ENCODE peak calls at places on chromosome 9, in seven cellular contexts. One of them, this sample, is unnamed.

GRCh38 chr9:92663126-92663525 is 6.8 kb downstream of the IPPK start:
- DNase-seq in HuH-7: no peak
- DNase-seq in OCI-M1: no peak
- DNase-seq in GM12892: no peak
- DNase-seq in left colon: no peak
- DNase-seq in stimulated activated naive CD8-positive, alpha-beta T cell treated with anti-CD3 and anti-CD28 coated beads, Interleukin-15, Interleukin-2, amounts not matched to agents 100 U/mL and 50 U/mL, for 24 hours: no peak
- DNase-seq in ELF-1: no peak
- DNase-seq in this sample: no peak

GRCh38 chr9:76115396-76115795 is 224.9 kb downstream of the PCSK5 start:
- DNase-seq in HuH-7: no peak
- DNase-seq in OCI-M1: no peak
- DNase-seq in GM12892: no peak
- DNase-seq in left colon: no peak
- DNase-seq in stimulated activated naive CD8-positive, alpha-beta T cell treated with anti-CD3 and anti-CD28 coated beads, Interleukin-15, Interleukin-2, amounts not matched to agents 100 U/mL and 50 U/mL, for 24 hours: no peak
- DNase-seq in ELF-1: no peak
- DNase-seq in this sample: no peak

GRCh38 chr9:92617195-92617813 is 52.6 kb downstream of the IPPK start:
- DNase-seq in HuH-7: no peak
- DNase-seq in OCI-M1: no peak
- DNase-seq in GM12892: no peak
- DNase-seq in left colon: peak; percentile 16
- DNase-seq in stimulated activated naive CD8-positive, alpha-beta T cell treated with anti-CD3 and anti-CD28 coated beads, Interleukin-15, Interleukin-2, amounts not matched to agents 100 U/mL and 50 U/mL, for 24 hours: no peak
- DNase-seq in ELF-1: no peak
- DNase-seq in this sample: no peak

GRCh38 chr9:109143881-109144562 is 23.0 kb downstream of the FRRS1L start:
- DNase-seq in HuH-7: no peak
- DNase-seq in OCI-M1: peak; percentile 93
- DNase-seq in GM12892: no peak
- DNase-seq in left colon: no peak
- DNase-seq in stimulated activated naive CD8-positive, alpha-beta T cell treated with anti-CD3 and anti-CD28 coated beads, Interleukin-15, Interleukin-2, amounts not matched to agents 100 U/mL and 50 U/mL, for 24 hours: no peak
- DNase-seq in ELF-1: peak; percentile 36
- DNase-seq in this sample: peak; percentile 54

GRCh38 chr9:133199648-133200321 is 9.3 kb downstream of the OBP2B start:
- DNase-seq in HuH-7: no peak
- DNase-seq in OCI-M1: no peak
- DNase-seq in GM12892: no peak
- DNase-seq in left colon: peak; percentile 53
- DNase-seq in stimulated activated naive CD8-positive, alpha-beta T cell treated with anti-CD3 and anti-CD28 coated beads, Interleukin-15, Interleukin-2, amounts not matched to agents 100 U/mL and 50 U/mL, for 24 hours: peak; percentile 24
- DNase-seq in ELF-1: no peak
- DNase-seq in this sample: no peak

GRCh38 chr9:37034320-37034937 is 361 bp upstream of the PAX5 start:
- DNase-seq in HuH-7: peak; percentile 80
- DNase-seq in OCI-M1: no peak
- DNase-seq in GM12892: no peak
- DNase-seq in left colon: no peak
- DNase-seq in stimulated activated naive CD8-positive, alpha-beta T cell treated with anti-CD3 and anti-CD28 coated beads, Interleukin-15, Interleukin-2, amounts not matched to agents 100 U/mL and 50 U/mL, for 24 hours: peak; percentile 61
- DNase-seq in ELF-1: peak; percentile 64
- DNase-seq in this sample: no peak

GRCh38 chr9:16460711-16461110 is 409.8 kb downstream of the BNC2 start:
- DNase-seq in HuH-7: no peak
- DNase-seq in OCI-M1: no peak
- DNase-seq in GM12892: no peak
- DNase-seq in left colon: no peak
- DNase-seq in stimulated activated naive CD8-positive, alpha-beta T cell treated with anti-CD3 and anti-CD28 coated beads, Interleukin-15, Interleukin-2, amounts not matched to agents 100 U/mL and 50 U/mL, for 24 hours: no peak
- DNase-seq in ELF-1: no peak
- DNase-seq in this sample: no peak

GRCh38 chr9:27939186-27939585 is 365.9 kb upstream of the C9orf72 start:
- DNase-seq in HuH-7: no peak
- DNase-seq in OCI-M1: no peak
- DNase-seq in GM12892: no peak
- DNase-seq in left colon: no peak
- DNase-seq in stimulated activated naive CD8-positive, alpha-beta T cell treated with anti-CD3 and anti-CD28 coated beads, Interleukin-15, Interleukin-2, amounts not matched to agents 100 U/mL and 50 U/mL, for 24 hours: no peak
- DNase-seq in ELF-1: no peak
- DNase-seq in this sample: no peak

GRCh38 chr9:126152622-126153362 is 173.8 kb upstream of the MVB12B start:
- DNase-seq in HuH-7: no peak
- DNase-seq in OCI-M1: no peak
- DNase-seq in GM12892: no peak
- DNase-seq in left colon: no peak
- DNase-seq in stimulated activated naive CD8-positive, alpha-beta T cell treated with anti-CD3 and anti-CD28 coated beads, Interleukin-15, Interleukin-2, amounts not matched to agents 100 U/mL and 50 U/mL, for 24 hours: no peak
- DNase-seq in ELF-1: no peak
- DNase-seq in this sample: no peak

GRCh38 chr9:106481003-106481614 is 381.9 kb upstream of the ZNF462 start:
- DNase-seq in HuH-7: no peak
- DNase-seq in OCI-M1: peak; percentile 38
- DNase-seq in GM12892: no peak
- DNase-seq in left colon: no peak
- DNase-seq in stimulated activated naive CD8-positive, alpha-beta T cell treated with anti-CD3 and anti-CD28 coated beads, Interleukin-15, Interleukin-2, amounts not matched to agents 100 U/mL and 50 U/mL, for 24 hours: no peak
- DNase-seq in ELF-1: no peak
- DNase-seq in this sample: no peak

GRCh38 chr9:2722715-2723114 is 5.4 kb downstream of the KCNV2 start:
- DNase-seq in HuH-7: no peak
- DNase-seq in OCI-M1: no peak
- DNase-seq in GM12892: no peak
- DNase-seq in left colon: no peak
- DNase-seq in stimulated activated naive CD8-positive, alpha-beta T cell treated with anti-CD3 and anti-CD28 coated beads, Interleukin-15, Interleukin-2, amounts not matched to agents 100 U/mL and 50 U/mL, for 24 hours: no peak
- DNase-seq in ELF-1: peak; percentile 27
- DNase-seq in this sample: peak; percentile 27

GRCh38 chr9:134614256-134614655 is 27.3 kb upstream of the COL5A1 start:
- DNase-seq in HuH-7: no peak
- DNase-seq in OCI-M1: no peak
- DNase-seq in GM12892: no peak
- DNase-seq in left colon: no peak
- DNase-seq in stimulated activated naive CD8-positive, alpha-beta T cell treated with anti-CD3 and anti-CD28 coated beads, Interleukin-15, Interleukin-2, amounts not matched to agents 100 U/mL and 50 U/mL, for 24 hours: no peak
- DNase-seq in ELF-1: no peak
- DNase-seq in this sample: no peak

GRCh38 chr9:123654218-123654617 is 275.7 kb downstream of the DENND1A start:
- DNase-seq in HuH-7: no peak
- DNase-seq in OCI-M1: no peak
- DNase-seq in GM12892: no peak
- DNase-seq in left colon: no peak
- DNase-seq in stimulated activated naive CD8-positive, alpha-beta T cell treated with anti-CD3 and anti-CD28 coated beads, Interleukin-15, Interleukin-2, amounts not matched to agents 100 U/mL and 50 U/mL, for 24 hours: no peak
- DNase-seq in ELF-1: no peak
- DNase-seq in this sample: no peak

GRCh38 chr9:13485068-13485596 is 205.6 kb upstream of the MPDZ start:
- DNase-seq in HuH-7: no peak
- DNase-seq in OCI-M1: no peak
- DNase-seq in GM12892: no peak
- DNase-seq in left colon: peak; percentile 24
- DNase-seq in stimulated activated naive CD8-positive, alpha-beta T cell treated with anti-CD3 and anti-CD28 coated beads, Interleukin-15, Interleukin-2, amounts not matched to agents 100 U/mL and 50 U/mL, for 24 hours: no peak
- DNase-seq in ELF-1: no peak
- DNase-seq in this sample: peak; percentile 85

GRCh38 chr9:136572003-136572595 is 26.3 kb upstream of the NOTCH1 start:
- DNase-seq in HuH-7: peak; percentile 57
- DNase-seq in OCI-M1: no peak
- DNase-seq in GM12892: no peak
- DNase-seq in left colon: no peak
- DNase-seq in stimulated activated naive CD8-positive, alpha-beta T cell treated with anti-CD3 and anti-CD28 coated beads, Interleukin-15, Interleukin-2, amounts not matched to agents 100 U/mL and 50 U/mL, for 24 hours: no peak
- DNase-seq in ELF-1: peak; percentile 98
- DNase-seq in this sample: no peak

GRCh38 chr9:124306098-124306735 is 48.5 kb downstream of the NEK6 start:
- DNase-seq in HuH-7: no peak
- DNase-seq in OCI-M1: peak; percentile 18
- DNase-seq in GM12892: no peak
- DNase-seq in left colon: no peak
- DNase-seq in stimulated activated naive CD8-positive, alpha-beta T cell treated with anti-CD3 and anti-CD28 coated beads, Interleukin-15, Interleukin-2, amounts not matched to agents 100 U/mL and 50 U/mL, for 24 hours: no peak
- DNase-seq in ELF-1: no peak
- DNase-seq in this sample: peak; percentile 81

GRCh38 chr9:129498451-129499376 is 122.2 kb downstream of the C9orf50 start:
- DNase-seq in HuH-7: no peak
- DNase-seq in OCI-M1: no peak
- DNase-seq in GM12892: no peak
- DNase-seq in left colon: no peak
- DNase-seq in stimulated activated naive CD8-positive, alpha-beta T cell treated with anti-CD3 and anti-CD28 coated beads, Interleukin-15, Interleukin-2, amounts not matched to agents 100 U/mL and 50 U/mL, for 24 hours: no peak
- DNase-seq in ELF-1: no peak
- DNase-seq in this sample: no peak

GRCh38 chr9:129275626-129276247 is 97.7 kb upstream of the IER5L start:
- DNase-seq in HuH-7: no peak
- DNase-seq in OCI-M1: no peak
- DNase-seq in GM12892: no peak
- DNase-seq in left colon: peak; percentile 5
- DNase-seq in stimulated activated naive CD8-positive, alpha-beta T cell treated with anti-CD3 and anti-CD28 coated beads, Interleukin-15, Interleukin-2, amounts not matched to agents 100 U/mL and 50 U/mL, for 24 hours: no peak
- DNase-seq in ELF-1: peak; percentile 91
- DNase-seq in this sample: peak; percentile 80

GRCh38 chr9:129640871-129641750 is 840 bp downstream of the ASB6 start:
- DNase-seq in HuH-7: no peak
- DNase-seq in OCI-M1: no peak
- DNase-seq in GM12892: no peak
- DNase-seq in left colon: no peak
- DNase-seq in stimulated activated naive CD8-positive, alpha-beta T cell treated with anti-CD3 and anti-CD28 coated beads, Interleukin-15, Interleukin-2, amounts not matched to agents 100 U/mL and 50 U/mL, for 24 hours: peak; percentile 34
- DNase-seq in ELF-1: no peak
- DNase-seq in this sample: no peak

GRCh38 chr9:13163946-13164345 is 115.5 kb downstream of the MPDZ start:
- DNase-seq in HuH-7: no peak
- DNase-seq in OCI-M1: no peak
- DNase-seq in GM12892: no peak
- DNase-seq in left colon: no peak
- DNase-seq in stimulated activated naive CD8-positive, alpha-beta T cell treated with anti-CD3 and anti-CD28 coated beads, Interleukin-15, Interleukin-2, amounts not matched to agents 100 U/mL and 50 U/mL, for 24 hours: no peak
- DNase-seq in ELF-1: no peak
- DNase-seq in this sample: no peak

GRCh38 chr9:90724880-90725279 is 76.7 kb upstream of the SYK start:
- DNase-seq in HuH-7: no peak
- DNase-seq in OCI-M1: no peak
- DNase-seq in GM12892: no peak
- DNase-seq in left colon: no peak
- DNase-seq in stimulated activated naive CD8-positive, alpha-beta T cell treated with anti-CD3 and anti-CD28 coated beads, Interleukin-15, Interleukin-2, amounts not matched to agents 100 U/mL and 50 U/mL, for 24 hours: no peak
- DNase-seq in ELF-1: no peak
- DNase-seq in this sample: no peak

GRCh38 chr9:90478821-90479220 is 163.8 kb downstream of the DIRAS2 start:
- DNase-seq in HuH-7: no peak
- DNase-seq in OCI-M1: no peak
- DNase-seq in GM12892: no peak
- DNase-seq in left colon: no peak
- DNase-seq in stimulated activated naive CD8-positive, alpha-beta T cell treated with anti-CD3 and anti-CD28 coated beads, Interleukin-15, Interleukin-2, amounts not matched to agents 100 U/mL and 50 U/mL, for 24 hours: no peak
- DNase-seq in ELF-1: peak; percentile 21
- DNase-seq in this sample: no peak

GRCh38 chr9:126500600-126501382 is 112.9 kb upstream of the LMX1B start:
- DNase-seq in HuH-7: peak; percentile 97
- DNase-seq in OCI-M1: peak; percentile 74
- DNase-seq in GM12892: peak; percentile 74
- DNase-seq in left colon: peak; percentile 48
- DNase-seq in stimulated activated naive CD8-positive, alpha-beta T cell treated with anti-CD3 and anti-CD28 coated beads, Interleukin-15, Interleukin-2, amounts not matched to agents 100 U/mL and 50 U/mL, for 24 hours: peak; percentile 75
- DNase-seq in ELF-1: peak; percentile 97
- DNase-seq in this sample: peak; percentile 70

GRCh38 chr9:34796924-34797323 is 87.0 kb upstream of the CCL21 start:
- DNase-seq in HuH-7: no peak
- DNase-seq in OCI-M1: no peak
- DNase-seq in GM12892: no peak
- DNase-seq in left colon: no peak
- DNase-seq in stimulated activated naive CD8-positive, alpha-beta T cell treated with anti-CD3 and anti-CD28 coated beads, Interleukin-15, Interleukin-2, amounts not matched to agents 100 U/mL and 50 U/mL, for 24 hours: no peak
- DNase-seq in ELF-1: no peak
- DNase-seq in this sample: peak; percentile 26

GRCh38 chr9:16090907-16091629 is 538.2 kb downstream of the CCDC171 start:
- DNase-seq in HuH-7: no peak
- DNase-seq in OCI-M1: peak; percentile 57
- DNase-seq in GM12892: no peak
- DNase-seq in left colon: no peak
- DNase-seq in stimulated activated naive CD8-positive, alpha-beta T cell treated with anti-CD3 and anti-CD28 coated beads, Interleukin-15, Interleukin-2, amounts not matched to agents 100 U/mL and 50 U/mL, for 24 hours: no peak
- DNase-seq in ELF-1: no peak
- DNase-seq in this sample: peak; percentile 4

GRCh38 chr9:132409828-132410528 is at the start of gene CFAP77:
- DNase-seq in HuH-7: no peak
- DNase-seq in OCI-M1: peak; percentile 34
- DNase-seq in GM12892: peak; percentile 54
- DNase-seq in left colon: no peak
- DNase-seq in stimulated activated naive CD8-positive, alpha-beta T cell treated with anti-CD3 and anti-CD28 coated beads, Interleukin-15, Interleukin-2, amounts not matched to agents 100 U/mL and 50 U/mL, for 24 hours: peak; percentile 53
- DNase-seq in ELF-1: peak; percentile 75
- DNase-seq in this sample: peak; percentile 15

GRCh38 chr9:124452841-124453585 is 2.8 kb downstream of the ADGRD2 start:
- DNase-seq in HuH-7: no peak
- DNase-seq in OCI-M1: no peak
- DNase-seq in GM12892: no peak
- DNase-seq in left colon: no peak
- DNase-seq in stimulated activated naive CD8-positive, alpha-beta T cell treated with anti-CD3 and anti-CD28 coated beads, Interleukin-15, Interleukin-2, amounts not matched to agents 100 U/mL and 50 U/mL, for 24 hours: no peak
- DNase-seq in ELF-1: peak; percentile 27
- DNase-seq in this sample: no peak

GRCh38 chr9:33797837-33798236 is 2.5 kb downstream of the PRSS3 start:
- DNase-seq in HuH-7: no peak
- DNase-seq in OCI-M1: no peak
- DNase-seq in GM12892: no peak
- DNase-seq in left colon: no peak
- DNase-seq in stimulated activated naive CD8-positive, alpha-beta T cell treated with anti-CD3 and anti-CD28 coated beads, Interleukin-15, Interleukin-2, amounts not matched to agents 100 U/mL and 50 U/mL, for 24 hours: no peak
- DNase-seq in ELF-1: no peak
- DNase-seq in this sample: no peak

GRCh38 chr9:75866273-75866871 is 24.1 kb upstream of the PCSK5 start:
- DNase-seq in HuH-7: no peak
- DNase-seq in OCI-M1: peak; percentile 78
- DNase-seq in GM12892: no peak
- DNase-seq in left colon: no peak
- DNase-seq in stimulated activated naive CD8-positive, alpha-beta T cell treated with anti-CD3 and anti-CD28 coated beads, Interleukin-15, Interleukin-2, amounts not matched to agents 100 U/mL and 50 U/mL, for 24 hours: peak; percentile 49
- DNase-seq in ELF-1: peak; percentile 14
- DNase-seq in this sample: peak; percentile 61

GRCh38 chr9:116643691-116644090 is 43.4 kb upstream of the TRIM32 start:
- DNase-seq in HuH-7: no peak
- DNase-seq in OCI-M1: no peak
- DNase-seq in GM12892: no peak
- DNase-seq in left colon: no peak
- DNase-seq in stimulated activated naive CD8-positive, alpha-beta T cell treated with anti-CD3 and anti-CD28 coated beads, Interleukin-15, Interleukin-2, amounts not matched to agents 100 U/mL and 50 U/mL, for 24 hours: no peak
- DNase-seq in ELF-1: no peak
- DNase-seq in this sample: no peak

GRCh38 chr9:95533996-95534680 is 17.4 kb upstream of the PTCH1 start:
- DNase-seq in HuH-7: no peak
- DNase-seq in OCI-M1: no peak
- DNase-seq in GM12892: no peak
- DNase-seq in left colon: no peak
- DNase-seq in stimulated activated naive CD8-positive, alpha-beta T cell treated with anti-CD3 and anti-CD28 coated beads, Interleukin-15, Interleukin-2, amounts not matched to agents 100 U/mL and 50 U/mL, for 24 hours: no peak
- DNase-seq in ELF-1: no peak
- DNase-seq in this sample: no peak

GRCh38 chr9:127712371-127712770 is 3.1 kb downstream of the PTRH1 start:
- DNase-seq in HuH-7: no peak
- DNase-seq in OCI-M1: no peak
- DNase-seq in GM12892: no peak
- DNase-seq in left colon: peak; percentile 20
- DNase-seq in stimulated activated naive CD8-positive, alpha-beta T cell treated with anti-CD3 and anti-CD28 coated beads, Interleukin-15, Interleukin-2, amounts not matched to agents 100 U/mL and 50 U/mL, for 24 hours: no peak
- DNase-seq in ELF-1: no peak
- DNase-seq in this sample: no peak

GRCh38 chr9:114072181-114073140 is 5.6 kb downstream of the AMBP start:
- DNase-seq in HuH-7: no peak
- DNase-seq in OCI-M1: no peak
- DNase-seq in GM12892: no peak
- DNase-seq in left colon: no peak
- DNase-seq in stimulated activated naive CD8-positive, alpha-beta T cell treated with anti-CD3 and anti-CD28 coated beads, Interleukin-15, Interleukin-2, amounts not matched to agents 100 U/mL and 50 U/mL, for 24 hours: no peak
- DNase-seq in ELF-1: no peak
- DNase-seq in this sample: peak; percentile 28

GRCh38 chr9:116115731-116116353 is 37.7 kb upstream of the PAPPA start:
- DNase-seq in HuH-7: no peak
- DNase-seq in OCI-M1: no peak
- DNase-seq in GM12892: no peak
- DNase-seq in left colon: no peak
- DNase-seq in stimulated activated naive CD8-positive, alpha-beta T cell treated with anti-CD3 and anti-CD28 coated beads, Interleukin-15, Interleukin-2, amounts not matched to agents 100 U/mL and 50 U/mL, for 24 hours: no peak
- DNase-seq in ELF-1: no peak
- DNase-seq in this sample: no peak

GRCh38 chr9:20504930-20505329 is 117.4 kb downstream of the MLLT3 start:
- DNase-seq in HuH-7: no peak
- DNase-seq in OCI-M1: no peak
- DNase-seq in GM12892: no peak
- DNase-seq in left colon: no peak
- DNase-seq in stimulated activated naive CD8-positive, alpha-beta T cell treated with anti-CD3 and anti-CD28 coated beads, Interleukin-15, Interleukin-2, amounts not matched to agents 100 U/mL and 50 U/mL, for 24 hours: no peak
- DNase-seq in ELF-1: no peak
- DNase-seq in this sample: no peak

GRCh38 chr9:105007143-105007542 is 79.2 kb upstream of the ABCA1 start:
- DNase-seq in HuH-7: no peak
- DNase-seq in OCI-M1: peak; percentile 88
- DNase-seq in GM12892: no peak
- DNase-seq in left colon: peak; percentile 32
- DNase-seq in stimulated activated naive CD8-positive, alpha-beta T cell treated with anti-CD3 and anti-CD28 coated beads, Interleukin-15, Interleukin-2, amounts not matched to agents 100 U/mL and 50 U/mL, for 24 hours: no peak
- DNase-seq in ELF-1: no peak
- DNase-seq in this sample: peak; percentile 85

GRCh38 chr9:126860077-126860756 is at the start of gene ZBTB34:
- DNase-seq in HuH-7: peak; percentile 66
- DNase-seq in OCI-M1: peak; percentile 74
- DNase-seq in GM12892: peak; percentile 63
- DNase-seq in left colon: peak; percentile 42
- DNase-seq in stimulated activated naive CD8-positive, alpha-beta T cell treated with anti-CD3 and anti-CD28 coated beads, Interleukin-15, Interleukin-2, amounts not matched to agents 100 U/mL and 50 U/mL, for 24 hours: peak; percentile 84
- DNase-seq in ELF-1: peak; percentile 84
- DNase-seq in this sample: peak; percentile 52

GRCh38 chr9:91187965-91188344 is 173.8 kb downstream of the AUH start:
- DNase-seq in HuH-7: no peak
- DNase-seq in OCI-M1: no peak
- DNase-seq in GM12892: no peak
- DNase-seq in left colon: no peak
- DNase-seq in stimulated activated naive CD8-positive, alpha-beta T cell treated with anti-CD3 and anti-CD28 coated beads, Interleukin-15, Interleukin-2, amounts not matched to agents 100 U/mL and 50 U/mL, for 24 hours: no peak
- DNase-seq in ELF-1: peak; percentile 44
- DNase-seq in this sample: no peak